ENCODE peak calls at places on chromosomes 4 and X, in four cellular contexts. X, O, H and N are unnamed samples.
A peak's percentile ranks its signal among the peaks of the same experiment; 100 is the strongest.

GRCh38 chr4:175776217-175776616 is 35.8 kb downstream of the GPM6A start:
- DNase-seq in X (peak; percentile 78), O (no peak), H (no peak), N (no peak)

GRCh38 chr4:156132196-156132595 is 178.5 kb upstream of the CTSO start:
- DNase-seq in X (no peak), O (no peak), H (no peak), N (no peak)

GRCh38 chr4:39464886-39465501 is 6.1 kb downstream of the LIAS start:
- DNase-seq in X (no peak), O (peak; percentile 77), H (no peak), N (no peak)

GRCh38 chr4:114156371-114156770 is 176.9 kb upstream of the ARSJ start:
- DNase-seq in X (no peak), O (peak; percentile 69), H (no peak), N (no peak)

GRCh38 chrX:7252013-7252610 is 104.2 kb upstream of the PUDP start:
- DNase-seq in X (no peak), O (no peak), H (peak; percentile 8), N (peak; percentile 52)

GRCh38 chr4:97952763-97953162 is 190.5 kb downstream of the STPG2 start:
- DNase-seq in X (no peak), O (no peak), H (no peak), N (no peak)

GRCh38 chrX:115968436-115969252 is 201.9 kb upstream of the AGTR2 start:
- DNase-seq in X (peak; percentile 84), O (no peak), H (peak; percentile 29), N (no peak)

GRCh38 chr4:71296945-71297344 is 41.9 kb upstream of the SLC4A4 start:
- DNase-seq in X (no peak), O (peak; percentile 7), H (no peak), N (peak; percentile 79)

GRCh38 chrX:8755116-8755515 is 23.2 kb upstream of the ANOS1 start:
- DNase-seq in X (no peak), O (no peak), H (no peak), N (no peak)

GRCh38 chr4:122219356-122219755 is 67.2 kb downstream of the BLTP1 start:
- DNase-seq in X (no peak), O (no peak), H (no peak), N (no peak)

GRCh38 chr4:38141808-38142500 is 181.8 kb downstream of the PTTG2 start:
- DNase-seq in X (no peak), O (peak; percentile 61), H (no peak), N (no peak)

GRCh38 chrX:24175276-24175675 is 25.7 kb downstream of the ZFX start:
- DNase-seq in X (no peak), O (no peak), H (no peak), N (no peak)

GRCh38 chrX:68018248-68019203 is 414.8 kb downstream of the OPHN1 start:
- DNase-seq in X (no peak), O (peak; percentile 48), H (no peak), N (peak; percentile 40)

GRCh38 chrX:34809096-34809495 is 133.5 kb upstream of the FAM47B start:
- DNase-seq in X (no peak), O (no peak), H (no peak), N (no peak)

GRCh38 chr4:118351851-118352827 is 664 bp downstream of the PRSS12 start:
- DNase-seq in X (no peak), O (peak; percentile 59), H (peak; percentile 36), N (no peak)

GRCh38 chrX:2883770-2884169 is 45.4 kb downstream of the ARSD start:
- DNase-seq in X (no peak), O (no peak), H (no peak), N (no peak)

GRCh38 chrX:24200133-24200532 is 50.6 kb downstream of the ZFX start:
- DNase-seq in X (no peak), O (no peak), H (no peak), N (no peak)

GRCh38 chr4:17063870-17064269 is 165.4 kb upstream of the LDB2 start:
- DNase-seq in X (no peak), O (peak; percentile 94), H (no peak), N (no peak)

GRCh38 chr4:121685257-121685656 is 11.5 kb downstream of the ANXA5 start:
- DNase-seq in X (no peak), O (no peak), H (no peak), N (no peak)

GRCh38 chrX:43556207-43556606 is 99.9 kb upstream of the MAOA start:
- DNase-seq in X (no peak), O (no peak), H (no peak), N (no peak)

GRCh38 chr4:212438-213174 is 88.3 kb downstream of the ZNF718 start:
- DNase-seq in X (no peak), O (peak; percentile 41), H (no peak), N (no peak)

GRCh38 chrX:150688911-150689451 is 4.2 kb upstream of the MTMR1 start:
- DNase-seq in X (no peak), O (peak; percentile 95), H (no peak), N (no peak)

GRCh38 chr4:177681902-177682301 is 239.7 kb upstream of the AGA start:
- DNase-seq in X (no peak), O (no peak), H (no peak), N (no peak)

GRCh38 chr4:125254111-125254510 is 60.6 kb upstream of the FAT4 start:
- DNase-seq in X (no peak), O (peak; percentile 51), H (no peak), N (no peak)

GRCh38 chr4:24781999-24782745 is 13.2 kb upstream of the SOD3 start:
- DNase-seq in X (no peak), O (peak; percentile 75), H (no peak), N (peak; percentile 66)

GRCh38 chrX:117713411-117713810 is 403.2 kb downstream of the KLHL13 start:
- DNase-seq in X (no peak), O (no peak), H (no peak), N (no peak)

GRCh38 chrX:49291615-49292337 is 11.7 kb upstream of the GAGE10 start:
- DNase-seq in X (peak; percentile 12), O (peak; percentile 52), H (peak; percentile 45), N (no peak)

GRCh38 chr4:16466581-16466980 is 240.3 kb upstream of the TAPT1 start:
- DNase-seq in X (no peak), O (no peak), H (no peak), N (no peak)